ENCODE peak calls at places on chromosomes 3 and 15, in seven cellular contexts. I is NT2/D1; J is effector memory CD4-positive, alpha-beta T cell; X is ovary; U is BE2C; K is A549; W is fibroblast of lung. N is an unnamed sample.

GRCh38 chr3:50652709-50653108 is 22.0 kb upstream of the DOCK3 start:
- DNase-seq in I (peak; percentile 38), J (peak; percentile 14), X (no peak), U (peak; percentile 26), K (peak; percentile 18), W (no peak), N (peak; percentile 35)

GRCh38 chr3:195754141-195754540 is 33.4 kb downstream of the MUC20 start:
- DNase-seq in I (no peak), J (no peak), X (no peak), U (no peak), K (no peak), W (no peak), N (no peak)

GRCh38 chr3:27556854-27557253 is 72.7 kb upstream of the SLC4A7 start:
- DNase-seq in I (no peak), J (no peak), X (no peak), U (no peak), K (no peak), W (peak; percentile 78), N (no peak)

GRCh38 chr3:134373278-134373941 is 837 bp downstream of the AMOTL2 start:
- DNase-seq in I (peak; percentile 90), J (no peak), X (peak; percentile 87), U (peak; percentile 30), K (peak; percentile 74), W (peak; percentile 94), N (no peak)

GRCh38 chr3:7518471-7518870 is 657.6 kb downstream of the GRM7 start:
- DNase-seq in I (no peak), J (no peak), X (no peak), U (peak; percentile 6), K (no peak), W (peak; percentile 41), N (no peak)

GRCh38 chr3:111311709-111312235 is 230.2 kb upstream of the CD96 start:
- DNase-seq in I (no peak), J (no peak), X (no peak), U (no peak), K (no peak), W (peak; percentile 83), N (no peak)

GRCh38 chr3:162175904-162176303 is 679.3 kb downstream of the OTOL1 start:
- DNase-seq in I (no peak), J (no peak), X (no peak), U (no peak), K (no peak), W (no peak), N (no peak)

GRCh38 chr3:59726279-59726678 is 676.5 kb upstream of the CFAP20DC start:
- DNase-seq in I (no peak), J (no peak), X (no peak), U (no peak), K (no peak), W (no peak), N (no peak)

GRCh38 chr15:100133001-100133400 is 208.8 kb downstream of the ADAMTS17 start:
- DNase-seq in I (no peak), J (no peak), X (no peak), U (no peak), K (no peak), W (no peak), N (no peak)

GRCh38 chr3:38121832-38122461 is 15.0 kb downstream of the ACAA1 start:
- DNase-seq in I (no peak), J (no peak), X (no peak), U (no peak), K (no peak), W (no peak), N (no peak)

GRCh38 chr3:194333212-194333980 is 17.7 kb downstream of the CPN2 start:
- DNase-seq in I (no peak), J (peak; percentile 70), X (peak; percentile 81), U (peak; percentile 91), K (peak; percentile 82), W (peak; percentile 78), N (peak; percentile 93)

GRCh38 chr15:48507416-48508065 is 138.0 kb downstream of the FBN1 start:
- DNase-seq in I (peak; percentile 47), J (no peak), X (peak; percentile 25), U (peak; percentile 52), K (peak; percentile 56), W (peak; percentile 59), N (no peak)

GRCh38 chr3:138861755-138862333 is 27.1 kb upstream of the PIK3CB start:
- DNase-seq in I (peak; percentile 90), J (no peak), X (no peak), U (no peak), K (peak; percentile 10), W (peak; percentile 83), N (no peak)

GRCh38 chr3:19559724-19560442 is 374.1 kb downstream of the EFHB start:
- DNase-seq in I (no peak), J (no peak), X (no peak), U (no peak), K (no peak), W (no peak), N (no peak)
- H3K9me3 ChIP-seq in I (no peaks in the 10 kb centered on the region), J (no peaks in the 10 kb centered on the region), X (no peaks in the 10 kb centered on the region), U (no peaks in the 10 kb centered on the region), K (no peaks in the 10 kb centered on the region), W (no peaks in the 10 kb centered on the region), N (no peaks in the 10 kb centered on the region)

DNA sequence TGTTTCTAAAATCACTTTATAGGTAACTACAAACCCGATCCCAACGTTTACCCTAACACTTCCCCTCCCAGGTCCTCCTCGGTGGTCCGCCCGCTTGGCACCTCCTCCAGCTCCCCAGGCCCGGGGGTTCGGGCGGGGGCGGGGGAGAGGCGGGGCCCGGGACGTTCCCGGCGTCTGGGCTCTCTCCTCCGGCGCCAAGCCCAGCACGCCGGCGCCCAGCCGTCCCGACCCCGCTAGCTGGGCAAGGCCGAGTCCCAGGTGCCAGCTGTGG is 548 bp downstream of the CGGBP1 start:
- DNase-seq in I (peak; percentile 16), J (no peak), X (no peak), U (no peak), K (no peak), W (no peak), N (no peak)
- H3K9me3 ChIP-seq in I (no peaks in the 10 kb centered on the region), J (no peaks in the 10 kb centered on the region), X (no peaks in the 10 kb centered on the region), U (no peaks in the 10 kb centered on the region), K (no peaks in the 10 kb centered on the region), W (no peaks in the 10 kb centered on the region), N (no peaks in the 10 kb centered on the region)

GRCh38 chr15:95180530-95180929 is 949.2 kb downstream of the MCTP2 start:
- DNase-seq in I (no peak), J (no peak), X (no peak), U (no peak), K (no peak), W (no peak), N (no peak)

GRCh38 chr15:95175914-95176658 is 944.7 kb downstream of the MCTP2 start:
- DNase-seq in I (no peak), J (no peak), X (no peak), U (no peak), K (no peak), W (peak; percentile 74), N (no peak)

GRCh38 chr15:95176794-95177577 is 945.6 kb downstream of the MCTP2 start:
- DNase-seq in I (no peak), J (no peak), X (no peak), U (no peak), K (no peak), W (no peak), N (no peak)

DNA sequence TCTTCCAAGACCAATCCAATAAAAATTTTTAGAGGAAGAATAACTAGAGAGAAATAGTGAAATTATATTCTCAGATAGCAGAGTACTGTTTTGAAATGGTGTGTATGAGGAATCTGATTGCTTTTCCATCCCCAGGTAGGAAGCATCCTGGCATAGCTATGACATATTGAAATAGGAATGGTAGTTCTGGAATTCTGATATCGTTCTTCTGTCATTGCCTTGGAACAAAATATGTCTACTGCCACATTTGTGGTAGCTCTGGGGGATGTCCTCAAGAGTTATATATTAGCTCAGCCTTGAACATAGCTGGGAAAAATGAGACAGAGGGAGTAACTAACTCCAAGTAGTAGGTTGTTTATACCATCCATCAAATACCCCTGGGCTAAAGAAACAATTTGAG is 950.7 kb downstream of the MCTP2 start:
- DNase-seq in I (no peak), J (no peak), X (no peak), U (no peak), K (no peak), W (no peak), N (no peak)
- H3K9me3 ChIP-seq in I (no peaks in the 10 kb centered on the region), J (no peaks in the 10 kb centered on the region), X (peaks cover 2% of the 10 kb centered on the region), U (no peaks in the 10 kb centered on the region), K (peaks cover 5% of the 10 kb centered on the region), W (no peaks in the 10 kb centered on the region), N (no peaks in the 10 kb centered on the region)

GRCh38 chr15:26314577-26314976 is 451.4 kb upstream of the ATP10A start:
- DNase-seq in I (no peak), J (no peak), X (no peak), U (no peak), K (no peak), W (no peak), N (no peak)
- H3K9me3 ChIP-seq in I (peaks cover 25% of the 10 kb centered on the region), J (no peaks in the 10 kb centered on the region), X (no peaks in the 10 kb centered on the region), U (no peaks in the 10 kb centered on the region), K (no peaks in the 10 kb centered on the region), W (no peaks in the 10 kb centered on the region), N (no peaks in the 10 kb centered on the region)

DNA sequence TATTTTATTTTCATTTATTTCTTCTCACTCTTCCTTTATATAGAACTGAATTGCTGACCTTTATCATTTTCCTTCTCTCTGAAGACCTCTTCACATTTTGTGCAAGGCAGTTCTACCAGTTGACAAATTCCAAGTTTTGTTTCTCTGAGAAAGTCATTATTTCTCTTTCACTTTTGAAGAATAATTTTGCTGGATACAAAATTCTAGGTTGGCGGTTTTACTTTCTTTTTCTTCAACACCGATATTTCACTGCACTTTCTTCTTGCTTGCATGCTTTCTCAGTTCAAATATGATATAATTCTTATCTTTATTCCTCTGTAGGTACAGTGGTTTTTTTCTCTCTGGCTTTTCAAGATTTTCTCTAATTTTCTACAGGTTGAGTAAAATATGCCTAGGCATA is 15.9 kb downstream of the RFX7 start:
- DNase-seq in I (no peak), J (no peak), X (no peak), U (no peak), K (no peak), W (no peak), N (no peak)
- H3K9me3 ChIP-seq in I (peaks cover 51% of the 10 kb centered on the region), J (peaks cover 11% of the 10 kb centered on the region), X (peaks cover 7% of the 10 kb centered on the region), U (no peaks in the 10 kb centered on the region), K (peaks cover 58% of the 10 kb centered on the region), W (no peaks in the 10 kb centered on the region), N (no peaks in the 10 kb centered on the region)

DNA sequence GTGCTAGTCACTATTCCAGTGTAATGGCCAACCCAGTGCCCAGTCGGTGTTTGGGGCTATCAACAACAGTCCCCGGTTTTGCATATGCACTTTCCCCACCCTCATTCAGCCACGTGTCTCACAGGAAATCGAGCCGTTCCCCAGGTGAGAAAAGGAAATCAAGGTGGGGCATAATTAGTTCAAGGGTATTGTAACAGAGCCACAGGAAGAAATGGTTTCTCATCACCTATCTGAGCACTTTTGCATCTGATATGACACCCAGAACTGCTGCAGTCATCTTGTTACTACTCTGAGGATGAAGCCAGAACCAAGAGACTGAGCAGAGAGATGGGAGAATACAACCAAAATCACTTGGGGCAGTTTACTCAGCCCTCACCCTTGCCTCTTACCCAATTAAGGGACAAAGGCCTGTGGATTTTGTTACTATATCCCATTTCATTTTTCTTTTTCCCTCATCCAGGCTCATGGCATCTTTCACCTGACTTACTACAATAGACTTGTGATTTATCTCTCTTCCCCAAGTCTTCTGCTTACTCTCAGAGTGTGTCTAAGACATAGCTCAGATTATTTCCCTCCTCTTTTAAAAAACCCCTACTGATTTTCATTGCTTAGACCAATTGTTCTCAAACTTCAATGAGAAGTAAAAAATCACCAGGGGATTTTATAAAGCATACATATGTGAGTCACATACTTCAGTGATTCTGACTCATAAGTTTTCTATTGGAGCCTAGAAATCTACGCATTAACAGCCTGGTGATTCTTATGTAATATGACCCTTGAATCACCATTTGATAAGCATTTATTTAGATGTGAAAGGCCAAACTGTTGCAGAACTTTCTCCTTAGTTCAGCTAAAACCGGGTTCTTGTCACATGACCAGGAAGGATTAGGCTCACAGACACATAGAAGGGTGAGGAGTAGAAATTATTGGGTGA is 40.5 kb downstream of the TRAT1 start:
- DNase-seq in I (no peak), J (no peak), X (no peak), U (no peak), K (peak; percentile 39), W (peak; percentile 89), N (no peak)
- H3K9me3 ChIP-seq in I (no peaks in the 10 kb centered on the region), J (no peaks in the 10 kb centered on the region), X (no peaks in the 10 kb centered on the region), U (no peaks in the 10 kb centered on the region), K (no peaks in the 10 kb centered on the region), W (no peaks in the 10 kb centered on the region), N (no peaks in the 10 kb centered on the region)